ENCODE peak calls at places on chromosome 17, in eight cellular contexts. J is RWPE2, P is iPS DF 6.9, O is A549, E is cardiac muscle cell, V is tibial artery, G is astrocyte of the cerebellum, Y is fibroblast of lung. N is an unnamed sample.

GRCh38 chr17:38869647-38870258 is at the start of gene LASP1:
- DNase-seq in J (peak; percentile 83), P (no peak), O (peak; percentile 90), E (peak; percentile 93), V (peak; percentile 94), G (no peak), Y (peak; percentile 86), N (no peak)

GRCh38 chr17:7830616-7831015 is 3.4 kb upstream of the KDM6B start:
- DNase-seq in J (no peak), P (no peak), O (no peak), E (no peak), V (peak; percentile 58), G (no peak), Y (no peak), N (no peak)

GRCh38 chr17:17824119-17824779 is 12.5 kb downstream of the SREBF1 start:
- DNase-seq in J (no peak), P (no peak), O (peak; percentile 48), E (no peak), V (no peak), G (no peak), Y (no peak), N (no peak)

GRCh38 chr17:77887464-77888241 is 70.8 kb upstream of the TNRC6C start:
- DNase-seq in J (peak; percentile 48), P (no peak), O (peak; percentile 64), E (peak; percentile 87), V (peak; percentile 97), G (peak; percentile 27), Y (peak; percentile 71), N (peak; percentile 26)

GRCh38 chr17:9594065-9594464 is 17.6 kb downstream of the CFAP52 start:
- DNase-seq in J (no peak), P (no peak), O (no peak), E (no peak), V (no peak), G (no peak), Y (no peak), N (no peak)

GRCh38 chr17:58452738-58453137 is 35.4 kb upstream of the RNF43 start:
- DNase-seq in J (no peak), P (no peak), O (no peak), E (peak; percentile 6), V (no peak), G (no peak), Y (peak; percentile 1), N (no peak)

GRCh38 chr17:51487947-51488346 is 227.6 kb downstream of the UTP18 start:
- DNase-seq in J (no peak), P (peak; percentile 58), O (peak; percentile 55), E (no peak), V (no peak), G (no peak), Y (no peak), N (no peak)

GRCh38 chr17:79027925-79028491 is 4.0 kb downstream of the C1QTNF1 start:
- DNase-seq in J (peak; percentile 59), P (no peak), O (no peak), E (peak; percentile 89), V (peak; percentile 92), G (no peak), Y (peak; percentile 68), N (no peak)

GRCh38 chr17:34637041-34637547 is 57.7 kb downstream of the TMEM132E start:
- DNase-seq in J (no peak), P (no peak), O (no peak), E (no peak), V (no peak), G (no peak), Y (no peak), N (no peak)

GRCh38 chr17:15261818-15262290 is 3.3 kb downstream of the PMP22 start:
- DNase-seq in J (no peak), P (no peak), O (peak; percentile 61), E (peak; percentile 27), V (peak; percentile 73), G (no peak), Y (peak; percentile 37), N (no peak)

GRCh38 chr17:62852195-62852594 is 44.1 kb upstream of the MARCHF10 start:
- DNase-seq in J (no peak), P (no peak), O (no peak), E (no peak), V (no peak), G (no peak), Y (no peak), N (no peak)

GRCh38 chr17:17129466-17129865 is 76.7 kb downstream of the PLD6 start:
- DNase-seq in J (no peak), P (no peak), O (no peak), E (no peak), V (no peak), G (no peak), Y (no peak), N (no peak)

GRCh38 chr17:41772218-41772585 is 14.3 kb downstream of the JUP start:
- DNase-seq in J (peak; percentile 88), P (no peak), O (no peak), E (no peak), V (no peak), G (no peak), Y (no peak), N (no peak)

GRCh38 chr17:8359769-8360168 is 16.7 kb downstream of the KRABD2 start:
- DNase-seq in J (no peak), P (no peak), O (no peak), E (peak; percentile 88), V (no peak), G (no peak), Y (peak; percentile 90), N (peak; percentile 68)

GRCh38 chr17:59355695-59356323 is 24.4 kb downstream of the YPEL2 start:
- DNase-seq in J (no peak), P (no peak), O (no peak), E (no peak), V (no peak), G (no peak), Y (no peak), N (no peak)

GRCh38 chr17:45895969-45896793 is 1.8 kb downstream of the MAPT start:
- DNase-seq in J (no peak), P (no peak), O (peak; percentile 45), E (no peak), V (no peak), G (no peak), Y (no peak), N (no peak)

GRCh38 chr17:45896803-45897693 is 2.7 kb downstream of the MAPT start:
- DNase-seq in J (no peak), P (no peak), O (peak; percentile 49), E (no peak), V (no peak), G (no peak), Y (no peak), N (no peak)

GRCh38 chr17:45894022-45894784 is at the start of gene MAPT:
- DNase-seq in J (peak; percentile 85), P (peak; percentile 75), O (peak; percentile 97), E (peak; percentile 95), V (peak; percentile 94), G (peak; percentile 61), Y (peak; percentile 93), N (peak; percentile 50)

GRCh38 chr17:45893725-45894021 is 681 bp upstream of the MAPT start:
- DNase-seq in J (no peak), P (no peak), O (no peak), E (no peak), V (no peak), G (no peak), Y (no peak), N (no peak)

GRCh38 chr17:45895304-45895968 is 1.1 kb downstream of the MAPT start:
- DNase-seq in J (no peak), P (no peak), O (peak; percentile 47), E (peak; percentile 11), V (no peak), G (no peak), Y (peak; percentile 6), N (no peak)
- H3K4me3 ChIP-seq in J (peak overlapping the region; percentile 40), P (peak overlapping the region; percentile 49), O (peak overlapping the region; percentile 69), E (peak overlapping the region; percentile 82), V (peak overlapping the region; percentile 62), G (peak overlapping the region; percentile 55), Y (no peak overlapping the region), N (peak overlapping the region; percentile 64)

DNA sequence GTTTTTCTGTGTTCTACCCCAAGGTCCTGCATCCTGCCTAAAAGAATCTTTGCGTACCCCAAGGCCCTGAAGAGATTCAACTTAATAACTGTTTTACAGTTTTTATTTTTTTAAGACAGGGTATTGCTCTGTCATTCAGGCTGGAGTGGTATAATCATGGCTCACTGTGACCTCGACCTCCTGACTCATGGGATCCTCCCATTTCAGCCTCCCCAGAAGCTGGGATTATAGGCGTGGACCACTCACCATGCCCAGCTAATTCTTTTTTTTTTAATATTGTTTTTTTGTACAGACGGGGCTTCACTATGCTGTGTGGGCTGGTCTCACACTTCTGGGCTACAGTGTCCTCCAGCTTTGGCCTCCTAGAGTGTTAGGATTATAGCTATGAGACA is 9.3 kb upstream of the FAAP100 start:
- DNase-seq in J (no peak), P (no peak), O (no peak), E (no peak), V (no peak), G (no peak), Y (peak; percentile 59), N (no peak)
- H3K4me3 ChIP-seq in J (no peak overlapping the region), P (no peak overlapping the region), O (no peak overlapping the region), E (no peak overlapping the region), V (no peak overlapping the region), G (no peak overlapping the region), Y (no peak overlapping the region), N (no peak overlapping the region)

GRCh38 chr17:60604686-60605334 is 4.8 kb downstream of the PPM1D start:
- DNase-seq in J (no peak), P (no peak), O (no peak), E (peak; percentile 59), V (peak; percentile 74), G (peak; percentile 47), Y (peak; percentile 41), N (no peak)

GRCh38 chr17:60600490-60601431 is 768 bp downstream of the PPM1D start:
- DNase-seq in J (peak; percentile 76), P (no peak), O (peak; percentile 89), E (peak; percentile 88), V (peak; percentile 87), G (peak; percentile 75), Y (peak; percentile 90), N (no peak)

GRCh38 chr17:60601443-60602384 is 1.7 kb downstream of the PPM1D start:
- DNase-seq in J (no peak), P (no peak), O (peak; percentile 74), E (peak; percentile 88), V (no peak), G (peak; percentile 75), Y (peak; percentile 91), N (no peak)

GRCh38 chr17:60602385-60602742 is 2.4 kb downstream of the PPM1D start:
- DNase-seq in J (no peak), P (no peak), O (peak; percentile 22), E (peak; percentile 19), V (no peak), G (no peak), Y (no peak), N (no peak)

DNA sequence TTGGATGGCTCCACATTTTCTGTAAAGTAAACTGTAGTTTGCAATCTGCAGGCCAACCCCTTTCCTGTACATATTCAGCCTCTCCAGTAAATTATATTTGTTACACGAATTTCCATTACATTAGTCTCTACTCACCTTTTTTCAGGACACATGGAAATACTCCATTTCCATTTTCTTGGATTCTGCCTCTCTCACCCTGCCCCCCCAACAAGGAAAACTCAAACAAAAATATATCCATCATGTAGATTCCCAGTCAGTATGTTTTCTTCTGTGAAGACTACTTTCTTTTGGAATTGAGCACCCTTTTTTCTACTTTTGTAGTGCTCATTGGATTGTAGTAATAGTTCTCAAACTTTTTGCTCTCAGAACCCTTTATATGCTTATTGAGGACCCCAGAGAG is 2.9 kb downstream of the PPM1D start:
- DNase-seq in J (no peak), P (no peak), O (no peak), E (no peak), V (no peak), G (no peak), Y (no peak), N (no peak)
- H3K4me3 ChIP-seq in J (peak overlapping the region; percentile 76), P (no peak overlapping the region), O (peak overlapping the region; percentile 88), E (peak overlapping the region; percentile 57), V (peak overlapping the region; percentile 94), G (peak overlapping the region; percentile 91), Y (peak overlapping the region; percentile 89), N (peak overlapping the region; percentile 68)

GRCh38 chr17:46892192-46892703 is 30.7 kb upstream of the GOSR2 start:
- DNase-seq in J (no peak), P (no peak), O (no peak), E (no peak), V (no peak), G (no peak), Y (no peak), N (no peak)
- H3K4me3 ChIP-seq in J (no peak overlapping the region), P (no peak overlapping the region), O (no peak overlapping the region), E (no peak overlapping the region), V (no peak overlapping the region), G (no peak overlapping the region), Y (no peak overlapping the region), N (no peak overlapping the region)